ENCODE peak calls at places on chromosomes 11 and 22, in six cellular contexts. Y is WTC11, K is ovary, S is upper lobe of right lung, Q is foreskin fibroblast, G is gastrocnemius medialis. D is an unnamed sample.

GRCh38 chr22:20084547-20085413 is 4.7 kb downstream of the DGCR8 start:
- DNase-seq in Y (peak; percentile 84), G (peak; percentile 66), K (no peak), Q (no peak), S (no peak), D (peak; percentile 52)

GRCh38 chr11:71204294-71204693 is 48.1 kb downstream of the SHANK2 start:
- DNase-seq in K (no peak), Q (no peak), G (no peak), S (no peak), Y (no peak), D (no peak)

GRCh38 chr22:20777420-20778177 is 3.7 kb downstream of the SERPIND1 start:
- DNase-seq in K (no peak), Q (peak; percentile 68), G (no peak), S (no peak), Y (no peak), D (no peak)

GRCh38 chr11:66612458-66612857 is 4.0 kb upstream of the RBM14 start:
- DNase-seq in Y (no peak), S (no peak), G (no peak), K (no peak), Q (no peak), D (no peak)

GRCh38 chr11:112222303-112222702 is 3.9 kb upstream of the PTS start:
- DNase-seq in Q (no peak), Y (no peak), S (no peak), K (no peak), G (no peak), D (no peak)

GRCh38 chr11:85088286-85088685 is 538.9 kb downstream of the DLG2 start:
- DNase-seq in K (no peak), Y (no peak), G (no peak), S (no peak), Q (no peak), D (no peak)

GRCh38 chr11:20066013-20066782 is 94.1 kb downstream of the DBX1 start:
- DNase-seq in S (no peak), Y (no peak), G (no peak), Q (no peak), K (no peak), D (no peak)

GRCh38 chr22:35189559-35189958 is 67.7 kb upstream of the HMGXB4 start:
- DNase-seq in Y (no peak), G (no peak), K (no peak), Q (no peak), S (no peak), D (no peak)

GRCh38 chr11:56207796-56208195 is 26.3 kb downstream of the OR5T2 start:
- DNase-seq in Q (no peak), Y (no peak), G (no peak), K (no peak), S (no peak), D (no peak)

GRCh38 chr11:107844041-107844440 is 14.5 kb downstream of the SLC35F2 start:
- DNase-seq in S (no peak), K (no peak), G (no peak), Y (no peak), Q (no peak), D (no peak)

GRCh38 chr11:118289411-118289810 is 15.1 kb upstream of the CD3E start:
- DNase-seq in Q (no peak), K (no peak), Y (no peak), S (no peak), G (no peak), D (no peak)

GRCh38 chr11:93861808-93862207 is 11.4 kb upstream of the VSTM5 start:
- DNase-seq in Q (no peak), S (no peak), K (no peak), Y (no peak), G (no peak), D (no peak)

GRCh38 chr11:32428665-32429293 is 6.6 kb downstream of the WT1 start:
- DNase-seq in G (no peak), Q (no peak), Y (no peak), S (no peak), K (no peak), D (no peak)

GRCh38 chr11:105821781-105822180 is 200.3 kb downstream of the MSANTD4 start:
- DNase-seq in Q (no peak), K (no peak), S (no peak), G (no peak), Y (peak; percentile 37), D (no peak)

GRCh38 chr11:130602700-130603584 is 154.5 kb downstream of the ADAMTS15 start:
- DNase-seq in S (no peak), Y (no peak), Q (no peak), G (no peak), K (no peak), D (no peak)

GRCh38 chr11:2805388-2806057 is 80.1 kb downstream of the CDKN1C start:
- DNase-seq in K (peak; percentile 47), Q (no peak), Y (peak; percentile 6), G (peak; percentile 12), S (no peak), D (no peak)

GRCh38 chr11:93213622-93214021 is 15.8 kb upstream of the SLC36A4 start:
- DNase-seq in S (no peak), G (no peak), K (no peak), Y (no peak), Q (no peak), D (no peak)

GRCh38 chr11:77199346-77199745 is 71.3 kb downstream of the MYO7A start:
- DNase-seq in Y (no peak), K (peak; percentile 18), Q (no peak), G (peak; percentile 4), S (peak; percentile 37), D (no peak)

GRCh38 chr22:49826603-49827306 is 918 bp downstream of the BRD1 start:
- DNase-seq in K (peak; percentile 81), S (peak; percentile 80), G (peak; percentile 46), Q (peak; percentile 22), Y (no peak), D (peak; percentile 41)

GRCh38 chr22:50684501-50684900 is 11.9 kb downstream of the SHANK3 start:
- DNase-seq in Y (no peak), G (no peak), Q (no peak), K (no peak), S (no peak), D (no peak)

GRCh38 chr11:71461696-71462095 is 8.7 kb downstream of the NADSYN1 start:
- DNase-seq in G (no peak), S (no peak), Y (no peak), Q (no peak), K (no peak), D (no peak)

GRCh38 chr11:28521075-28521474 is 412.9 kb downstream of the METTL15 start:
- DNase-seq in Q (no peak), K (no peak), S (no peak), G (no peak), Y (no peak), D (no peak)

DNA sequence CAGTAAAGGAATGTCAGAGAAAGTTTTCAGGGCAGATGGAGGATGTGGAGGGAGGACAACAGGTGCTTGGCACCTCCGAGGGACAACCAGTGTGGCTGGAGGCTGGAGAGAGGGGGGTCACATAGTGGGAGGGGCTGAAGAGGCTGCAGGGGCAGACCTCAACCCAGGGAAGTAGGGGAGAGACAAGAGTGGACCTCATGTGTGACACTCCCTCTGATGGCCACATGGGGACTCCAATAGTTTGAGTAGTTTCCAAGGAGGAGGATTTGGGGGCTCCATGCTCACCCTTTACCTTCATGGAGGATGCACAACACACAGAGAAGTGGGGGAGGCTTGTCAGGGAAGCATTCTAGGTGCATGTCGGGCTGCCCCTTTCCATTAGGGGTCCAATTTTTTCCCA is 35.1 kb upstream of the ASPHD2 start:
- DNase-seq in K (no peak), Y (no peak), S (no peak), Q (no peak), G (no peak), D (no peak)
- TF ChIP-seq CTCF in K (no peak), Y (peak; percentile 19), S (no peak), Q (no peak), G (no peak), D (no peak)

GRCh38 chr11:18536195-18536594 is 9.5 kb upstream of the TSG101 start:
- DNase-seq in G (no peak), K (no peak), Q (no peak), S (no peak), Y (no peak), D (no peak)

DNA sequence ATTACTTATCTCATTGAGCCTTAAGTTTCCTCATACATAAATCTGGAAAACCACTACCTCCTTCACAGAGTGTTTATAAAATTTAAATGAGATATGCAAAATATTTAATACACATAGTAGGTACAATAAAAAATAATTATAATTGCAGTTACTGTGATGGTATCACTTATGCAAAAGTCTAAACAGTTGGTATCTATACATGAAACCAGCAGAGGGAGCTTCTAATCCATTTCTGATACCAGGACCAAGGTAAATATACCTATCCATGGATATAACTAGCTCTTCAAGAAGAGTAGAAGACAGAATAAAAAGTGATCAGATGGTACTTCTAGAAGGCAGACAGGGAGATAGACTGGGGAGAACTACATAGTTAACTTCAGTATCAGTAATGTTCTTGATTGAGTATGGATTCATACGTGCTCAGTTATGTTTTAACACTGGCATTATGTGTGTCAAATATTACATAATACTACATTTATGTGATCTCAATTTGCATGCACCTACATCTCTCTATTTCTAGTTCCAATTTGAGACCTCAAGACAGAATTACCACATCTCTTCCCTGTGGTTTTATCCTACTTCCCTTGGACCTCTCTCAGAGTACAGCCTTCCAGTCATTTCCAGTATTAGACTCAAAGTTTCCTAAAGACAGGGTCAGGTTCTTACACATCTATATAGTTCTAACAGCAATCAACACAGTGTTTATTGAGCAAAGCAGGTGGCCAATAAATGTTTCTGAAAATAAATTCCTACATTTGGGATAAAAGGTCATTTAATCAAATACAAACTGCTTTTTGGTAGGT is 13.7 kb upstream of the TSG101 start:
- DNase-seq in K (no peak), Y (no peak), G (no peak), S (no peak), Q (no peak), D (no peak)
- TF ChIP-seq CTCF in K (no peak), Y (no peak), G (no peak), S (peak; percentile 38), Q (peak; percentile 39), D (no peak)

DNA sequence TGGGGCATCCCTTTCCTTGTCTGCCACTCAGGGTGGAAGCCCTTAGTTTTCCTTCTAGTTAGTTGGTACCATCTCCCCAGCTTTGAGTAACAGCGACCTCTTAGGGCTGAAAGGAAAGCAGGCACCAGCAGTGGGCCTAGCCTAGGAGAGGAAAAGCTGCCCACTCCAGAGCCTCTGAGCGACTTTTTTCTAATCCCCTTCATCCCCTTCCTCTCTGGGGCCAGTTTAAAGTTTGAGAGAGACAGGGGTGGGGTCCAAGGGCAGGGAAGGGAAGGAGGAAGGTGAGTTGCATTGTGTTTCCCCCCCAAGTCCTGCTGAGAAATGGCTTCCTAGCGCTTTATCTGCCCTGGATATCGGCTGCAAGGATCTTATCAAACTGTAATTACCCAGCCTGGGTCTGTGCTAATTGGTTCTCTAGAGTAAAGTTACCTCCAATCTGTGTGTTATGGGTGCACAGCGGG is 573.9 kb upstream of the CADM1 start:
- DNase-seq in S (no peak), G (no peak), K (no peak), Y (peak; percentile 41), Q (no peak), D (peak; percentile 38)
- TF ChIP-seq CTCF in S (peak; percentile 18), G (no peak), K (no peak), Y (peak; percentile 18), Q (no peak), D (peak; percentile 25)

DNA sequence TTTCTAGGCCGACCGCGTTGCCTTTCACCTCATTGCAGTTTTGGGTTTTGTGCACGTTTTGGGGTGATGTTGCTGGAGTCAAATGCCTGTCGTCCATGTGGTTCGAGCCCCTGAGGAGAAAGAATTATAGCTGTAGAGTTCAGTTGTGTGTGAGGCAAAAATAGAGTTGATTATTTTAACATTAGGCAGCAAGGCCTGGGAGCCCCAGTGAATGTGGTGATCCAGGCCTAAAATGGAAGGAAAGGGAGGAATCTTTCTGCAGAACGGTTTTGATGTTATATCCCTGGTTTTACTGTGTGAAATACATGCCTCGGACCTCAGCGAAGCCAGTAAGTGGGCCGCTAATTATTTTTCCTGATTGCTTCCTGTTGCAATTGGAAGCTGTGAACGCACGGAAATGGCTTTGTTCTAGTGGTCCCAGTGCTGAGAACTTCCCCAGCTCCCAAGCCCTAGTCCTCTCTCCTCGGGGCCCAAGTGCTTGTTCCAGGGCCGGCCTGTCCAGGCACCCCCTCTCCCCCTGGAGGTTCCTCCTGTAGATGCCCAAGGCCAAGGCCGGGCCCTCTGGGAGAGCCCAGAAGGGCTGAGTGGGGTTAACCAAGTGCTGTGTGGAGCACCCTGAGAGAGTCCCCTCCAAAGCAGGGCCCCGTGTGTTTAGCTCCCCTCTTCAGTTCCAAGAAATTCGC is 2.0 kb downstream of the LRP5 start:
- DNase-seq in Y (no peak), G (no peak), Q (no peak), K (peak; percentile 48), S (no peak), D (no peak)
- TF ChIP-seq CTCF in Y (no peak), G (no peak), Q (no peak), K (no peak), S (no peak), D (no peak)